ENCODE peak calls at places on chromosomes 2 and 18, in four cellular contexts. P is activated naive CD8-positive, alpha-beta T cell treated with anti-CD3 and anti-CD28 coated beads, Interleukin-2, amount 10 ng/mL, durations not matched to agents 7 days and 5 days; J is left lung; I is activated CD4-positive, alpha-beta T cell treated with anti-CD3 and anti-CD28 coated beads for 24 hours. D is an unnamed sample.
A peak's percentile ranks its signal among the peaks of the same experiment; 100 is the strongest.

GRCh38 chr2:151544449-151544848 is 134.7 kb downstream of the RIF1 start:
- DNase-seq in P (no peak), J (no peak), I (no peak), D (no peak)

GRCh38 chr2:169160926-169161481 is 91.6 kb downstream of the DHRS9 start:
- DNase-seq in P (no peak), J (no peak), I (no peak), D (no peak)

GRCh38 chr2:178072383-178073301 is at the start of gene PDE11A:
- DNase-seq in P (peak; percentile 60), J (peak; percentile 85), I (peak; percentile 33), D (peak; percentile 70)

GRCh38 chr2:98454500-98455235 is 10.0 kb downstream of the INPP4A start:
- DNase-seq in P (no peak), J (no peak), I (no peak), D (no peak)

GRCh38 chr18:78786776-78787175 is 192.8 kb upstream of the SALL3 start:
- DNase-seq in P (no peak), J (no peak), I (no peak), D (no peak)

GRCh38 chr18:3604626-3605408 is 154.8 kb downstream of the TGIF1 start:
- DNase-seq in P (no peak), J (no peak), I (no peak), D (no peak)

GRCh38 chr2:170928036-170928823 is 823 bp upstream of the GORASP2 start:
- DNase-seq in P (peak; percentile 33), J (no peak), I (no peak), D (no peak)

GRCh38 chr2:27735263-27735904 is 36.1 kb upstream of the MRPL33 start:
- DNase-seq in P (peak; percentile 69), J (peak; percentile 86), I (peak; percentile 65), D (peak; percentile 63)

GRCh38 chr2:156320491-156320896 is 12.0 kb downstream of the NR4A2 start:
- DNase-seq in P (no peak), J (no peak), I (no peak), D (no peak)

GRCh38 chr2:236179653-236180500 is 11.7 kb upstream of the GBX2 start:
- DNase-seq in P (no peak), J (no peak), I (no peak), D (no peak)

GRCh38 chr18:76431437-76432273 is 63.4 kb downstream of the ZNF516 start:
- DNase-seq in P (no peak), J (no peak), I (no peak), D (no peak)

GRCh38 chr2:190846746-190847145 is 33.9 kb upstream of the GLS start:
- DNase-seq in P (no peak), J (peak; percentile 41), I (no peak), D (no peak)

GRCh38 chr2:226048625-226049024 is 649.1 kb downstream of the NYAP2 start:
- DNase-seq in P (no peak), J (no peak), I (no peak), D (peak; percentile 18)

GRCh38 chr2:37784071-37784758 is 112.8 kb upstream of the CDC42EP3 start:
- DNase-seq in P (no peak), J (no peak), I (no peak), D (no peak)

GRCh38 chr2:236939271-236939670 is 146.4 kb upstream of the COPS8 start:
- DNase-seq in P (no peak), J (no peak), I (no peak), D (no peak)

GRCh38 chr2:235594041-235594440 is 100.2 kb downstream of the AGAP1 start:
- DNase-seq in P (no peak), J (no peak), I (no peak), D (no peak)

GRCh38 chr2:127134833-127135830 is 28.2 kb upstream of the BIN1 start:
- DNase-seq in P (no peak), J (peak; percentile 61), I (no peak), D (no peak)

GRCh38 chr2:9739508-9739907 is 103.8 kb upstream of the TAF1B start:
- DNase-seq in P (peak; percentile 54), J (no peak), I (peak; percentile 35), D (no peak)

GRCh38 chr2:178891959-178892485 is 84.8 kb upstream of the TTN start:
- DNase-seq in P (no peak), J (no peak), I (no peak), D (no peak)

GRCh38 chr18:67199993-67200617 is 316.4 kb downstream of the DSEL start:
- DNase-seq in P (no peak), J (no peak), I (no peak), D (no peak)

GRCh38 chr18:67794512-67794911 is 278.0 kb upstream of the DSEL start:
- DNase-seq in P (no peak), J (no peak), I (no peak), D (no peak)

GRCh38 chr2:192194065-192194865 is 468 bp downstream of the TMEFF2 start:
- DNase-seq in P (peak; percentile 43), J (no peak), I (peak; percentile 9), D (peak; percentile 36)

GRCh38 chr2:215352602-215353001 is 40.7 kb downstream of the ATIC start:
- DNase-seq in P (no peak), J (no peak), I (no peak), D (no peak)

GRCh38 chr2:63226297-63226696 is 175.7 kb downstream of the OTX1 start:
- DNase-seq in P (no peak), J (no peak), I (no peak), D (no peak)

GRCh38 chr2:105929506-105929905 is 184.8 kb downstream of the NCK2 start:
- DNase-seq in P (peak; percentile 43), J (no peak), I (no peak), D (no peak)

GRCh38 chr18:52288403-52289004 is 51.5 kb upstream of the DCC start:
- DNase-seq in P (peak; percentile 34), J (no peak), I (peak; percentile 4), D (peak; percentile 57)

GRCh38 chr18:55337908-55338521 is 250.0 kb downstream of the TCF4 start:
- DNase-seq in P (no peak), J (no peak), I (no peak), D (no peak)

GRCh38 chr18:11859903-11860407 is 8.7 kb downstream of the CHMP1B start:
- DNase-seq in P (no peak), J (no peak), I (no peak), D (no peak)

GRCh38 chr2:44207102-44207501 is 38.4 kb downstream of the PPM1B start:
- DNase-seq in P (no peak), J (no peak), I (no peak), D (no peak)

GRCh38 chr2:39504790-39505335 is 67.8 kb upstream of the MAP4K3 start:
- DNase-seq in P (no peak), J (no peak), I (no peak), D (no peak)

GRCh38 chr2:6982484-6982883 is 65.3 kb downstream of the RNF144A start:
- DNase-seq in P (no peak), J (no peak), I (no peak), D (no peak)

GRCh38 chr2:8750221-8750620 is 68.4 kb downstream of the ID2 start:
- DNase-seq in P (no peak), J (no peak), I (no peak), D (no peak)

GRCh38 chr18:75334869-75335268 is 92.6 kb downstream of the SMIM21 start:
- DNase-seq in P (no peak), J (no peak), I (no peak), D (no peak)

D was measured in endothelial cell.